ENCODE peak calls at places on chromosome 2, in nine cellular contexts. One of them, this sample, is unnamed.

GRCh38 chr2:110114801-110115200 is 821 bp downstream of the MALL start:
- DNase-seq in A549: peak
- DNase-seq in transverse colon: peak
- DNase-seq in ovary: no peak
- DNase-seq in K562: no peak
- DNase-seq in HepG2: no peak
- DNase-seq in tibial nerve: no peak
- DNase-seq in sigmoid colon: no peak
- DNase-seq in suprapubic skin: no peak
- DNase-seq in this sample: no peak

GRCh38 chr2:20439193-20439475 is 7.7 kb upstream of the RHOB start:
- DNase-seq in A549: peak
- DNase-seq in transverse colon: peak
- DNase-seq in ovary: no peak
- DNase-seq in K562: no peak
- DNase-seq in HepG2: peak
- DNase-seq in tibial nerve: no peak
- DNase-seq in sigmoid colon: peak
- DNase-seq in suprapubic skin: no peak
- DNase-seq in this sample: peak

GRCh38 chr2:37324786-37325624 is at the start of gene PRKD3:
- DNase-seq in A549: peak
- DNase-seq in transverse colon: peak
- DNase-seq in ovary: peak
- DNase-seq in K562: peak
- DNase-seq in HepG2: peak
- DNase-seq in tibial nerve: peak
- DNase-seq in sigmoid colon: peak
- DNase-seq in suprapubic skin: peak
- DNase-seq in this sample: peak

GRCh38 chr2:151827564-151828142 is 568 bp downstream of the ARL5A start:
- DNase-seq in A549: peak
- DNase-seq in transverse colon: peak
- DNase-seq in ovary: no peak
- DNase-seq in K562: peak
- DNase-seq in HepG2: peak
- DNase-seq in tibial nerve: peak
- DNase-seq in sigmoid colon: peak
- DNase-seq in suprapubic skin: no peak
- DNase-seq in this sample: no peak

GRCh38 chr2:46858697-46859080 is 56.9 kb downstream of the MCFD2 start:
- DNase-seq in A549: no peak
- DNase-seq in transverse colon: no peak
- DNase-seq in ovary: no peak
- DNase-seq in K562: no peak
- DNase-seq in HepG2: no peak
- DNase-seq in tibial nerve: peak
- DNase-seq in sigmoid colon: no peak
- DNase-seq in suprapubic skin: no peak
- DNase-seq in this sample: no peak

GRCh38 chr2:20419007-20419576 is 27.8 kb upstream of the RHOB start:
- DNase-seq in A549: no peak
- DNase-seq in transverse colon: peak
- DNase-seq in ovary: no peak
- DNase-seq in K562: no peak
- DNase-seq in HepG2: peak
- DNase-seq in tibial nerve: no peak
- DNase-seq in sigmoid colon: peak
- DNase-seq in suprapubic skin: no peak
- DNase-seq in this sample: peak

GRCh38 chr2:240704651-240705050 is 13.0 kb downstream of the AQP12A start:
- DNase-seq in A549: no peak
- DNase-seq in transverse colon: no peak
- DNase-seq in ovary: no peak
- DNase-seq in K562: no peak
- DNase-seq in HepG2: no peak
- DNase-seq in tibial nerve: no peak
- DNase-seq in sigmoid colon: no peak
- DNase-seq in suprapubic skin: no peak
- DNase-seq in this sample: no peak

GRCh38 chr2:219254590-219255219 is 987 bp upstream of the TUBA4A start:
- DNase-seq in A549: no peak
- DNase-seq in transverse colon: no peak
- DNase-seq in ovary: no peak
- DNase-seq in K562: no peak
- DNase-seq in HepG2: no peak
- DNase-seq in tibial nerve: no peak
- DNase-seq in sigmoid colon: no peak
- DNase-seq in suprapubic skin: no peak
- DNase-seq in this sample: no peak

GRCh38 chr2:31228717-31229116 is 5.2 kb upstream of the EHD3 start:
- DNase-seq in A549: no peak
- DNase-seq in transverse colon: no peak
- DNase-seq in ovary: no peak
- DNase-seq in K562: no peak
- DNase-seq in HepG2: no peak
- DNase-seq in tibial nerve: no peak
- DNase-seq in sigmoid colon: no peak
- DNase-seq in suprapubic skin: no peak
- DNase-seq in this sample: no peak

GRCh38 chr2:202035089-202035940 is 1.7 kb downstream of the FZD7 start:
- DNase-seq in A549: no peak
- DNase-seq in transverse colon: peak
- DNase-seq in ovary: peak
- DNase-seq in K562: no peak
- DNase-seq in HepG2: no peak
- DNase-seq in tibial nerve: peak
- DNase-seq in sigmoid colon: peak
- DNase-seq in suprapubic skin: peak
- DNase-seq in this sample: peak

GRCh38 chr2:28317390-28317789 is 75.3 kb upstream of the FOSL2 start:
- DNase-seq in A549: no peak
- DNase-seq in transverse colon: no peak
- DNase-seq in ovary: no peak
- DNase-seq in K562: no peak
- DNase-seq in HepG2: no peak
- DNase-seq in tibial nerve: no peak
- DNase-seq in sigmoid colon: no peak
- DNase-seq in suprapubic skin: no peak
- DNase-seq in this sample: no peak

GRCh38 chr2:154720642-154721041 is 22.1 kb downstream of the KCNJ3 start:
- DNase-seq in A549: no peak
- DNase-seq in transverse colon: no peak
- DNase-seq in ovary: no peak
- DNase-seq in K562: no peak
- DNase-seq in HepG2: no peak
- DNase-seq in tibial nerve: no peak
- DNase-seq in sigmoid colon: no peak
- DNase-seq in suprapubic skin: no peak
- DNase-seq in this sample: no peak

GRCh38 chr2:11473604-11474440 is 7.9 kb upstream of the E2F6 start:
- DNase-seq in A549: no peak
- DNase-seq in transverse colon: no peak
- DNase-seq in ovary: no peak
- DNase-seq in K562: no peak
- DNase-seq in HepG2: no peak
- DNase-seq in tibial nerve: no peak
- DNase-seq in sigmoid colon: no peak
- DNase-seq in suprapubic skin: no peak
- DNase-seq in this sample: no peak

DNA sequence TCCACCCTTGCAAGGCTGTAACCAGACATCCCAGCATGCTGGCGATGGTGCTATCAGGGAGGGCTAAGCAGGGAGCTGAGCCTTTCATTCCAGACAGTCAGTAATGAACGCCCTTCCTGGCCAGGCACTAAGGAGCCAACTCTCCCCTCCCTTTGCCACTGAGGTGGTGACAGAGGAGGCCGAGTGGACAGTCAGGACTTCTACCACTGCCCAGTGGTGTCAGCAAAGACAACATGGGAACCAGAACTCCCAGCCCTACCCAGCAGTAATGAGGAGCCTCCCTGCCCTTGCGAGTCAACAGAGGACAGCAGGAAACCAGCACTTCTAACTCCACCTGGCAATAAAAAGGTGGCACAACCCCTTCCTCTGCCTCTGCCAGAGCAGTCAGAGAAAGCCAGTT is 68.6 kb downstream of the ZAP70 start:
- DNase-seq in A549: no peak
- DNase-seq in transverse colon: peak
- DNase-seq in ovary: no peak
- DNase-seq in K562: no peak
- DNase-seq in HepG2: no peak
- DNase-seq in tibial nerve: no peak
- DNase-seq in sigmoid colon: no peak
- DNase-seq in suprapubic skin: no peak
- DNase-seq in this sample: no peak
- TF ChIP-seq EP300 in A549: no peak
- TF ChIP-seq EP300 in transverse colon: no peak
- TF ChIP-seq EP300 in ovary: no peak
- TF ChIP-seq EP300 in K562: no peak
- TF ChIP-seq EP300 in HepG2: no peak
- TF ChIP-seq EP300 in tibial nerve: no peak
- TF ChIP-seq EP300 in sigmoid colon: no peak
- TF ChIP-seq EP300 in suprapubic skin: no peak
- TF ChIP-seq EP300 in this sample: no peak

DNA sequence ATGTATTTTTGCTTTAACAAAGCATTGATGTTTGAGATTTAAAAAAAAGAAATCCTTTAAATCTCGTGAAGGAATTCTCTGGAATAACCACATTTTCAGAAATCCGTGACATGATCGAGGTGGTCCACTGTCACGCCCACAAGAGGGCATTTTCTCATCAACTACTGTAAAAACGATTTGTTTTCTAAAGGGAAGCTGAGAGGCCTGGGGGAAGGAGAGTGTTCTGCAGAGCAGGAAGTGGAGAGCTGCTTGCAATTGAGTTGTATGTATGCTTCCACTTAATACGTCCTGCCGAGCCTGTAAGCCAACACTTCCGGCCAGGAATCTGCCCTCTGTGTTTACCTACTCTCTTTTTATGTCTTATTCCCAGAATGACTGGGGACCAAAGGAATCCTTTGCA is 19.4 kb downstream of the KLHL29 start:
- DNase-seq in A549: peak
- DNase-seq in transverse colon: peak
- DNase-seq in ovary: peak
- DNase-seq in K562: no peak
- DNase-seq in HepG2: peak
- DNase-seq in tibial nerve: no peak
- DNase-seq in sigmoid colon: peak
- DNase-seq in suprapubic skin: no peak
- DNase-seq in this sample: no peak
- TF ChIP-seq CTCF in A549: peak
- TF ChIP-seq CTCF in transverse colon: no peak
- TF ChIP-seq CTCF in ovary: no peak
- TF ChIP-seq CTCF in K562: no peak
- TF ChIP-seq CTCF in HepG2: no peak
- TF ChIP-seq CTCF in tibial nerve: peak
- TF ChIP-seq CTCF in sigmoid colon: no peak
- TF ChIP-seq CTCF in suprapubic skin: peak
- TF ChIP-seq CTCF in this sample: no peak

GRCh38 chr2:26454561-26455001 is 23.3 kb downstream of the OTOF start:
- DNase-seq in A549: no peak
- DNase-seq in transverse colon: no peak
- DNase-seq in ovary: no peak
- DNase-seq in K562: no peak
- DNase-seq in HepG2: no peak
- DNase-seq in tibial nerve: no peak
- DNase-seq in sigmoid colon: peak
- DNase-seq in suprapubic skin: no peak
- DNase-seq in this sample: no peak
- TF ChIP-seq EP300 in A549: no peak
- TF ChIP-seq EP300 in transverse colon: no peak
- TF ChIP-seq EP300 in ovary: no peak
- TF ChIP-seq EP300 in K562: no peak
- TF ChIP-seq EP300 in HepG2: no peak
- TF ChIP-seq EP300 in tibial nerve: no peak
- TF ChIP-seq EP300 in sigmoid colon: no peak
- TF ChIP-seq EP300 in suprapubic skin: no peak
- TF ChIP-seq EP300 in this sample: no peak

DNA sequence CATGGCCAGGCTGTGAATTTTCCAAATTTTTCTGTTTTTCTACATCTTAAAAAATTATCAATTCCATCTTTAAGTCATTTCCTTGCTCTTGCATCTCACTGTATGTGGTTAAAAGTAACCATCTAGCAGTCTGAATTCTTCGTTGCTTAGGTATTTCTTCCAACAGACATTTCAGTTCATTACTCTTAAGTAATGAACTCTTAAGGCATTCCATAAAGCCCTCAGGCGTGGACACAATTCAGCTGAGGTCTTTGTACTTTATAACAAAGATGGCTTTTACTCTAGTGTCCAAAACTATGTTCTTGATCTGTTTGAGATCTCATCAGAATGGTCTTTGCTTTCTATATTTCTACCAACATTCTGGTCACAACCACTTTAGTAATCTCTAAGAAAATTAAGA is 253.9 kb upstream of the GCFC2 start:
- DNase-seq in A549: no peak
- DNase-seq in transverse colon: no peak
- DNase-seq in ovary: no peak
- DNase-seq in K562: no peak
- DNase-seq in HepG2: no peak
- DNase-seq in tibial nerve: no peak
- DNase-seq in sigmoid colon: no peak
- DNase-seq in suprapubic skin: no peak
- DNase-seq in this sample: no peak
- TF ChIP-seq CTCF in A549: no peak
- TF ChIP-seq CTCF in transverse colon: no peak
- TF ChIP-seq CTCF in ovary: no peak
- TF ChIP-seq CTCF in K562: no peak
- TF ChIP-seq CTCF in HepG2: no peak
- TF ChIP-seq CTCF in tibial nerve: no peak
- TF ChIP-seq CTCF in sigmoid colon: no peak
- TF ChIP-seq CTCF in suprapubic skin: no peak
- TF ChIP-seq CTCF in this sample: no peak

DNA sequence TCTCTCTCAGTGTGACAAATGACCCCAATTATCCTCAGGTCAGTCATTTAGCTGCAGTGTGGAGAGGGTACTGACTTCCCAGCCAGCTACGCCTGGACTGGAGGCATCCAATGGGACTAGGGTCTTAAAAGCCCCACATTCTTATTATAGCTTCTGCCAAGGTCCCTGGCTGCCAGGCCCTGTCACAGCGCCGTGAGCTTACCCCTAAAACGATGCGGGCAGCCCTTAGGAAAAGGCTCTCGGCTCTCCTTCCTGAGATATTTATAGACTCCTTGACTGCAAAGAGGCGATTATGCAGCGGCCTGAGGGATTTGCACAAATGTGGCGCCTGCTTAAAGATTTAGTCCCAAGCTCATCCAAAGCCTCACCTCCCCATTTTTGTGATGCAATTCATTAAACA is 69.2 kb upstream of the EDAR start:
- DNase-seq in A549: no peak
- DNase-seq in transverse colon: no peak
- DNase-seq in ovary: no peak
- DNase-seq in K562: no peak
- DNase-seq in HepG2: no peak
- DNase-seq in tibial nerve: no peak
- DNase-seq in sigmoid colon: no peak
- DNase-seq in suprapubic skin: peak
- DNase-seq in this sample: no peak
- TF ChIP-seq EP300 in A549: no peak
- TF ChIP-seq EP300 in transverse colon: no peak
- TF ChIP-seq EP300 in ovary: no peak
- TF ChIP-seq EP300 in K562: no peak
- TF ChIP-seq EP300 in HepG2: no peak
- TF ChIP-seq EP300 in tibial nerve: no peak
- TF ChIP-seq EP300 in sigmoid colon: no peak
- TF ChIP-seq EP300 in suprapubic skin: no peak
- TF ChIP-seq EP300 in this sample: no peak